ENCODE peak calls at places on chromosomes 3 and 15, in eight cellular contexts. N is HepG2; J is naive thymus-derived CD4-positive, alpha-beta T cell; S is psoas muscle; C is fibroblast of lung; D is uterus; H is aorta; O is CD4-positive, alpha-beta memory T cell. L is an unnamed sample.

GRCh38 chr3:14795996-14796395 is 22.8 kb upstream of the FGD5 start:
- DNase-seq in N (no peak), J (no peak), S (no peak), C (no peak), D (no peak), H (no peak), O (no peak), L (no peak)

GRCh38 chr3:158794936-158795518 is 6.8 kb upstream of the MFSD1 start:
- DNase-seq in N (peak; percentile 32), J (peak; percentile 9), S (no peak), C (peak; percentile 52), D (no peak), H (no peak), O (peak; percentile 24), L (no peak)

GRCh38 chr3:141291610-141292345 is 60.2 kb downstream of the PXYLP1 start:
- DNase-seq in N (no peak), J (no peak), S (no peak), C (no peak), D (no peak), H (no peak), O (no peak), L (no peak)

GRCh38 chr3:56921573-56922571 is 120.1 kb upstream of the ARHGEF3 start:
- DNase-seq in N (no peak), J (no peak), S (no peak), C (peak; percentile 82), D (no peak), H (peak; percentile 59), O (no peak), L (no peak)

GRCh38 chr3:149581681-149582349 is 76.0 kb downstream of the WWTR1 start:
- DNase-seq in N (no peak), J (no peak), S (peak; percentile 56), C (peak; percentile 94), D (peak; percentile 42), H (peak; percentile 75), O (no peak), L (no peak)

GRCh38 chr3:127760361-127760760 is 62.0 kb downstream of the MGLL start:
- DNase-seq in N (no peak), J (no peak), S (peak; percentile 87), C (no peak), D (no peak), H (no peak), O (no peak), L (no peak)

GRCh38 chr3:141410408-141410807 is 42.1 kb downstream of the ZBTB38 start:
- DNase-seq in N (no peak), J (no peak), S (peak; percentile 84), C (peak; percentile 60), D (peak; percentile 73), H (no peak), O (no peak), L (peak; percentile 48)

GRCh38 chr3:185393055-185393454 is 30.1 kb downstream of the MAP3K13 start:
- DNase-seq in N (no peak), J (no peak), S (no peak), C (no peak), D (no peak), H (no peak), O (no peak), L (no peak)

GRCh38 chr3:153038779-153039178 is 123.2 kb upstream of the RAP2B start:
- DNase-seq in N (peak; percentile 19), J (no peak), S (no peak), C (peak; percentile 34), D (no peak), H (no peak), O (no peak), L (peak; percentile 29)

GRCh38 chr3:112117826-112118571 is 15.0 kb downstream of the GCSAM start:
- DNase-seq in N (no peak), J (no peak), S (no peak), C (no peak), D (no peak), H (peak; percentile 76), O (no peak), L (no peak)

GRCh38 chr3:73783811-73784210 is 159.1 kb upstream of the PDZRN3 start:
- DNase-seq in N (no peak), J (no peak), S (no peak), C (no peak), D (no peak), H (no peak), O (no peak), L (no peak)

GRCh38 chr3:115523467-115523866 is 99.8 kb upstream of the GAP43 start:
- DNase-seq in N (no peak), J (no peak), S (no peak), C (no peak), D (no peak), H (no peak), O (no peak), L (no peak)

GRCh38 chr3:113695818-113696645 is at the start of gene USF3:
- DNase-seq in N (peak; percentile 45), J (peak; percentile 86), S (peak; percentile 87), C (peak; percentile 60), D (peak; percentile 67), H (peak; percentile 90), O (peak; percentile 84), L (peak; percentile 85)

GRCh38 chr3:151796105-151796705 is 17.7 kb upstream of the AADAC start:
- DNase-seq in N (no peak), J (no peak), S (no peak), C (peak; percentile 52), D (no peak), H (no peak), O (no peak), L (no peak)

GRCh38 chr15:78347586-78348543 is 7.7 kb downstream of the CRABP1 start:
- DNase-seq in N (no peak), J (no peak), S (no peak), C (no peak), D (no peak), H (peak; percentile 25), O (no peak), L (no peak)

GRCh38 chr3:61684386-61684785 is 123.0 kb downstream of the PTPRG start:
- DNase-seq in N (no peak), J (no peak), S (no peak), C (no peak), D (no peak), H (no peak), O (no peak), L (no peak)

GRCh38 chr3:71652786-71653419 is 69.4 kb upstream of the FOXP1 start:
- DNase-seq in N (peak; percentile 50), J (peak; percentile 42), S (no peak), C (peak; percentile 67), D (peak; percentile 27), H (peak; percentile 70), O (peak; percentile 15), L (peak; percentile 32)

GRCh38 chr15:60326824-60327654 is 70.7 kb downstream of the ANXA2 start:
- DNase-seq in N (peak; percentile 50), J (peak; percentile 62), S (no peak), C (no peak), D (no peak), H (no peak), O (peak; percentile 56), L (peak; percentile 29)

GRCh38 chr3:46699846-46700523 is 1.2 kb upstream of the TMIE start:
- DNase-seq in N (no peak), J (no peak), S (peak; percentile 83), C (no peak), D (no peak), H (peak; percentile 88), O (no peak), L (no peak)

GRCh38 chr3:137988982-137989381 is 21.0 kb upstream of the CLDN18 start:
- DNase-seq in N (no peak), J (no peak), S (no peak), C (no peak), D (no peak), H (no peak), O (no peak), L (no peak)

GRCh38 chr3:170033489-170033888 is 4.3 kb upstream of the GPR160 start:
- DNase-seq in N (no peak), J (peak; percentile 84), S (no peak), C (no peak), D (no peak), H (no peak), O (peak; percentile 78), L (peak; percentile 55)

GRCh38 chr15:76158815-76159214 is 99.0 kb downstream of the TMEM266 start:
- DNase-seq in N (no peak), J (no peak), S (peak; percentile 28), C (no peak), D (no peak), H (no peak), O (no peak), L (no peak)

GRCh38 chr15:34818531-34818930 is 23.2 kb upstream of the ACTC1 start:
- DNase-seq in N (no peak), J (no peak), S (no peak), C (peak; percentile 39), D (no peak), H (no peak), O (no peak), L (no peak)

GRCh38 chr3:171811913-171812321 is 1.6 kb upstream of the PLD1 start:
- DNase-seq in N (no peak), J (no peak), S (no peak), C (peak; percentile 58), D (peak; percentile 73), H (no peak), O (no peak), L (no peak)

GRCh38 chr3:155202626-155203025 is 90.9 kb downstream of the STRIT1 start:
- DNase-seq in N (no peak), J (no peak), S (no peak), C (no peak), D (no peak), H (no peak), O (no peak), L (no peak)

GRCh38 chr3:194301730-194302129 is 49.4 kb downstream of the CPN2 start:
- DNase-seq in N (no peak), J (no peak), S (no peak), C (no peak), D (no peak), H (no peak), O (no peak), L (no peak)
- H3K4me1 ChIP-seq in N (peaks cover 16% of the 10 kb centered on the region), J (peaks cover 12% of the 10 kb centered on the region), S (peaks cover 11% of the 10 kb centered on the region), C (no peaks in the 10 kb centered on the region), D (no peaks in the 10 kb centered on the region), H (no peaks in the 10 kb centered on the region), O (peaks cover 33% of the 10 kb centered on the region), L (no peaks in the 10 kb centered on the region)

GRCh38 chr3:57973715-57974477 is 34.3 kb upstream of the FLNB start:
- DNase-seq in N (no peak), J (no peak), S (no peak), C (no peak), D (no peak), H (no peak), O (no peak), L (no peak)
- H3K4me1 ChIP-seq in N (peaks cover 87% of the 10 kb centered on the region), J (no peaks in the 10 kb centered on the region), S (no peaks in the 10 kb centered on the region), C (peaks cover 21% of the 10 kb centered on the region), D (peaks cover 4% of the 10 kb centered on the region), H (no peaks in the 10 kb centered on the region), O (no peaks in the 10 kb centered on the region), L (peaks cover 31% of the 10 kb centered on the region)

DNA sequence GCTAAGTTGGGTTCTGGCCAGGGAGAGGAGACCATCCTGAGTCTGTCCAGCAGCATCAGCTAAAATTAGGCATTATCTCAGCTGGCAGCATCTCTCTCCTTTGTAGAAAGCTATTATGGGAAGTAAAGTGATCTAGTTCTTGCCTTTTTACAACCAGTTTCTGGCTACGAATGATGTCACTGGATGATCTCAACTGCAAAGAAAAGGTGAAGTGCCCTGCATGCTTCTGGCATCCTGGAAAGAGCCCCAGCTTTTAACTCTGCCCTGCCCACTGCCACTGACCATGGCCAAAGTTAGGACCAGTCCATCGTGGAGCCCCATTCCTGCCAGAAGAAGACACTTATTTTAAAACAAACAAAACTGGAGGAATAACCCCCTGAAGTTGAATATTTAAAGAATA is 37.1 kb upstream of the IL12A start:
- DNase-seq in N (no peak), J (no peak), S (no peak), C (no peak), D (no peak), H (no peak), O (no peak), L (no peak)
- H3K4me1 ChIP-seq in N (no peaks in the 10 kb centered on the region), J (no peaks in the 10 kb centered on the region), S (no peaks in the 10 kb centered on the region), C (peaks cover 9% of the 10 kb centered on the region), D (no peaks in the 10 kb centered on the region), H (no peaks in the 10 kb centered on the region), O (no peaks in the 10 kb centered on the region), L (no peaks in the 10 kb centered on the region)

GRCh38 chr15:73685981-73686380 is 1.8 kb downstream of the CD276 start:
- DNase-seq in N (no peak), J (no peak), S (no peak), C (no peak), D (no peak), H (no peak), O (no peak), L (no peak)
- H3K4me1 ChIP-seq in N (peaks cover 66% of the 10 kb centered on the region), J (peaks cover 7% of the 10 kb centered on the region), S (peaks cover 28% of the 10 kb centered on the region), C (peaks cover 43% of the 10 kb centered on the region), D (peaks cover 13% of the 10 kb centered on the region), H (no peaks in the 10 kb centered on the region), O (peaks cover 13% of the 10 kb centered on the region), L (no peaks in the 10 kb centered on the region)

L was measured in colonic mucosa.